ENCODE peak calls at places on chromosome 12, in five cellular contexts. One of them, this sample, is unnamed.

GRCh38 chr12:22083167-22083566 is 37.1 kb downstream of the CMAS start:
- DNase-seq in heart left ventricle: no peak
- DNase-seq in uterus: no peak
- DNase-seq in HCT116: peak; percentile 12
- DNase-seq in A549: peak; percentile 36
- DNase-seq in this sample: peak; percentile 59

GRCh38 chr12:18045446-18046001 is 44.5 kb downstream of the RERGL start:
- DNase-seq in HCT116: no peak
- DNase-seq in heart left ventricle: no peak
- DNase-seq in uterus: no peak
- DNase-seq in A549: no peak
- DNase-seq in this sample: no peak

GRCh38 chr12:63323942-63324341 is 172.9 kb upstream of the AVPR1A start:
- DNase-seq in heart left ventricle: no peak
- DNase-seq in HCT116: no peak
- DNase-seq in uterus: no peak
- DNase-seq in A549: no peak
- DNase-seq in this sample: no peak

GRCh38 chr12:66262737-66263136 is 39.6 kb upstream of the HELB start:
- DNase-seq in HCT116: no peak
- DNase-seq in A549: no peak
- DNase-seq in heart left ventricle: no peak
- DNase-seq in uterus: no peak
- DNase-seq in this sample: no peak

GRCh38 chr12:109358154-109358869 is 10.6 kb downstream of the MYO1H start:
- DNase-seq in A549: no peak
- DNase-seq in uterus: no peak
- DNase-seq in heart left ventricle: no peak
- DNase-seq in HCT116: no peak
- DNase-seq in this sample: peak; percentile 48

GRCh38 chr12:107731376-107731775 is 29.6 kb downstream of the PRDM4 start:
- DNase-seq in heart left ventricle: no peak
- DNase-seq in uterus: no peak
- DNase-seq in A549: no peak
- DNase-seq in HCT116: no peak
- DNase-seq in this sample: no peak

GRCh38 chr12:42921741-42922511 is 332.4 kb upstream of the PRICKLE1 start:
- DNase-seq in HCT116: no peak
- DNase-seq in heart left ventricle: no peak
- DNase-seq in uterus: no peak
- DNase-seq in A549: peak; percentile 18
- DNase-seq in this sample: no peak

GRCh38 chr12:5022465-5023061 is 21.1 kb upstream of the KCNA5 start:
- DNase-seq in HCT116: peak; percentile 29
- DNase-seq in A549: peak; percentile 57
- DNase-seq in uterus: no peak
- DNase-seq in heart left ventricle: no peak
- DNase-seq in this sample: peak; percentile 40

GRCh38 chr12:130115646-130116045 is 46.6 kb upstream of the FZD10 start:
- DNase-seq in uterus: no peak
- DNase-seq in heart left ventricle: no peak
- DNase-seq in A549: no peak
- DNase-seq in HCT116: no peak
- DNase-seq in this sample: no peak

DNA sequence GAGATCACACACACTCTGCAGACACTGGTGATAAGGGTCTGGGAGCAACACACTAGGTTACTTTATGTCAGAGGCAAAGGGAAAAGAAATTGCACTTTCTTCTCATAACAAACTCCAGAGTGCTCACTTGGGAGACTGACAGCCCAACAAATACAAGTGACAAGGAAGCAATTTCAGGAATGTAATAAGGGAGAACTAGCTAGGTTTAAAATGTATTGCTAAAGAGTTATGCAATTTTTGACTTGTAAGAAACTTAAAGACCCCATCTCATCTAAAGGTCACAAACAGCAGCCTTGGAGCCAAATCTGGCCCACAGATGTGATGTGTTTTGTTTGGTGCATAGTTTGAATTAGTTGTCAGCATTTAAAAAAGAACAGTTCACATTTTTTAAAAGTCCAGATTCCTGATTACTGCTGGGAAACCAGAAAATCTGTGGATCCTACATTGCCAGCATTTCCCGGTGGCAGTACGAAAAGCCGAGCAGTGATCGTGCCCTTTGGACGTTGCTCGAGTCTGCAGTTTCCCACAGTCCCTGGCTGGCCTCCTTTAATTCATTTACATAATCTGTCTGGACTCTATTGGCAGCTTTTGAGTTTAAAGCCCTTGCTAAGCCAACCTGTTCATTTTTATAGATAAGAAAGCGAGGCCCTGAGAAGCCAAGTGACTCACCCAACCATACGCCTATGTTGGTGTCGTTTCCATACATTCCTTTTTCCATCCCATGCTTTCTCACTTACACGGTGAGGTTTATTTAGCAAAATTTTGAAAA is 42.0 kb upstream of the ETV6 start:
- DNase-seq in A549: no peak
- DNase-seq in HCT116: no peak
- DNase-seq in uterus: no peak
- DNase-seq in heart left ventricle: no peak
- DNase-seq in this sample: no peak
- TF ChIP-seq POLR2A in A549: no peak
- TF ChIP-seq POLR2A in HCT116: no peak
- TF ChIP-seq POLR2A in uterus: no peak
- TF ChIP-seq POLR2A in heart left ventricle: no peak
- TF ChIP-seq POLR2A in this sample: no peak

DNA sequence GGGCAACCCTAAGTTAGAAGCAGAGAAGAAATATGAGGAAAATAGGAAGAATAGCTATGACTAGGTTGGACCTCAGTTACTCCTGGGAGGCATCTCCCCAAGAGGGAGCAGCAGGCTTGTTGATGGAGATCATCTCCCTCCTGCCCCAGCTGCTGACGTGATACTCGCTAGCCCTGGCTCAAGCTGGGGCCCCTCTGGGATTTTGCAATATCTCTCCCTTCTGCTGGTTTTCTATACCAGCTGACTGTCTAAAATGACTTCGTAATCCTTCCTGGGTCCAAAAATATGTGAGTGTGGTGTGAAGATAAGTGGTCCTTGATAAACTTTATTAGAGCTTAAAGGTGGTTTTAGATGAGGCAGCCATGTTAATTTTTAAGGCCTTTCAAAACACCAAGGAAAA is 4.5 kb upstream of the HECTD4 start:
- DNase-seq in heart left ventricle: no peak
- DNase-seq in A549: no peak
- DNase-seq in HCT116: no peak
- DNase-seq in uterus: peak; percentile 29
- DNase-seq in this sample: peak; percentile 84
- TF ChIP-seq POLR2A in heart left ventricle: no peak
- TF ChIP-seq POLR2A in A549: no peak
- TF ChIP-seq POLR2A in HCT116: no peak
- TF ChIP-seq POLR2A in uterus: no peak
- TF ChIP-seq POLR2A in this sample: no peak

DNA sequence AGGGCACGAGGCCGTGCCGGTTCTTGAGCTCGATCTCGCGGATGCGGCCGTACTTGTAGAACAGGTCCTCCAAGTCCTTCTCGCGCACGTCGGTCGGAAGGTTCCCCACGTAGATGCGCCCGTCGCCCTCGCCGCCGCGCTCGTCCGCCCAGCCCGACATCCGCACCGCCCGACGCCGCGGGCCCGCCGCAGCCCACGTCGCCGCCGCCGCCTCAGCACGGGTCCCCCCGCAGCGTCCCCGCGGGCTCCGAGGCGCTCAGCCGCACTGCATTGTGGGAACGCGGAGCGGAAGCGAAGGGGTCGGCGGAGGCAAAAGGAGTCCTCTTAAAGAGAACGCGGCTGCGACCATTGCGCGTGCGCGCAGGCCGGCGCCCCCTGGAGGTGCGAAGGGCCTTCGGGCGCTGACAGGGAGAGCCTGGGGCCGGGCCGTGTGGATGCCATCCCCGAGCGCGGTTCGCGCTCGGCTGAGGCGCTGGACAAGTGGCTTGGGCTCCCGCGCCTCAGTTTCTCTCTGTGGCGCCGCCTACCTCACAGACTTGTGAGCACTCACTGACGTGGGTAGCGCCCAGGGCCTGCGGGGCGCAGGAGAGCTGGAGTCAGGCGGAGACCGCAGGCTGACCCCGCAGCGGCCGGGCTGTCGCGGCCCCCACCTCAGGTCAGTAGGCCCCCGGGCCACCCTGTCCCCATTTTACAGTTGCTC is at the start of gene SRSF9:
- DNase-seq in heart left ventricle: peak; percentile 99
- DNase-seq in HCT116: peak; percentile 95
- DNase-seq in uterus: peak; percentile 95
- DNase-seq in A549: peak; percentile 98
- DNase-seq in this sample: peak; percentile 99
- TF ChIP-seq POLR2A in heart left ventricle: no peak
- TF ChIP-seq POLR2A in HCT116: peak; percentile 47
- TF ChIP-seq POLR2A in uterus: peak; percentile 44
- TF ChIP-seq POLR2A in A549: peak; percentile 88
- TF ChIP-seq POLR2A in this sample: peak; percentile 92

GRCh38 chr12:120462099-120462640 is 7.4 kb downstream of the SRSF9 start:
- DNase-seq in heart left ventricle: no peak
- DNase-seq in uterus: no peak
- DNase-seq in HCT116: no peak
- DNase-seq in A549: no peak
- DNase-seq in this sample: no peak
- TF ChIP-seq POLR2A in heart left ventricle: no peak
- TF ChIP-seq POLR2A in uterus: no peak
- TF ChIP-seq POLR2A in HCT116: no peak
- TF ChIP-seq POLR2A in A549: no peak
- TF ChIP-seq POLR2A in this sample: no peak

DNA sequence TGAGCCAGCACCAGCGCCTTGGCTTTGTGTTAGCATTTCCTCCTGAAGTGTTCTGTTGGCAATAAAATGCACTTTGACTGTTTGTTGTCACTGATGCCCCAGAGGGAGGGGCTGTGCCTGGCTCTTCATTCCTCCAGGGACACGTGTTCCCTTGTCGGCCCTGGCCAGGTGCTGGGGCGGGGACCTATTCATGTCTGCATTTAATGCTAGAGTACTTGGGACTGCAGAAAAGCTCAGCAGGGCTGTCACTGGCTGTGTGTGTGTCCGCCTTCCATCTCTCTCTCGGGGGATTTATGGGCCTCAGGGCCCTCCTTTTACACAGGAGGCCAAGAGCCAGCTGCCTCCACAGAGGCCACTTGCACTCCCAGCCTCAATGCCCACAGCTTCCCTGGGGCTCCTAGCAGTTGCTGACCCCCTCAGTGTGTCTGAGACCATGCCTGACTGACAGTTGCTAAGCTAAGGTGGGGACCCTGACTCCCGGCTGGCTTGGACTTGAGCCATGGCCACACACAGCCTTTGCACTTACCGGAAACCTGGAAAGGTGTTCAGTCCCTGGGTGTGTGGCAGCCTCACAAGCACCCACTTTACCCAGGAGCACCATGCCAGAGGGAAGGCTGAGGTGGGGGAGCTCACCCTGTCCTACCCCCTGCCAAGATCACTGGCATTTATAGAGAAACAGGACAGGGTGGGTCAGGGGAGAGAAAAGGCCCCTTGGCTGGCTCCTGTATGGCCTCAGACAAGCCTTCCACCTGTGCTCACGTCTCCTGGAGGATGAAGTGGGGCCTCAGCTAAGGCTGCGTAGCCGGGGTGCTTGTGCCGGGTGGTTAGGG is 27.8 kb downstream of the HIP1R start:
- DNase-seq in uterus: no peak
- DNase-seq in A549: no peak
- DNase-seq in HCT116: no peak
- DNase-seq in heart left ventricle: peak; percentile 53
- DNase-seq in this sample: no peak
- TF ChIP-seq POLR2A in uterus: no peak
- TF ChIP-seq POLR2A in A549: no peak
- TF ChIP-seq POLR2A in HCT116: no peak
- TF ChIP-seq POLR2A in heart left ventricle: no peak
- TF ChIP-seq POLR2A in this sample: no peak

DNA sequence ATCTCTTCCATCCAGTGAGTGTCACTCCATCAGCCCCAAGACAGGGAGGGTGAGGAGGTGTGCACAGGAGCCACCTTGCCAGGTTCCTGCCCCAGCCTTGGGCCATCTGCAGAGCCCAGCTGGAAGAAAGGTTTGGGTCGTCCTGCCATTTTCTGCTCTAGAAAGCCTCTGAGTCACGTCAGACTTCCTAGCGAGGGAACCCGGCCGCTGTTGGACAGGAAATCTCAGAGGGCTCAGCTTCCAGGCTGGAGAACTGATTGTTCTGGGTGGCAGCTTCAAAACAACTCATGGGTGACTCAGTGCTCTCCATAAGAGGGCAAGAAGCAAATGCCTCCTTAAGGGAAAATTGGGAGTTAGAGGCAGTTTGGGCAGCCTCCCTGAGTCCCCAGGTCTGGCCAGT is 16.6 kb downstream of the HIP1R start:
- DNase-seq in A549: no peak
- DNase-seq in uterus: no peak
- DNase-seq in HCT116: no peak
- DNase-seq in heart left ventricle: no peak
- DNase-seq in this sample: no peak
- TF ChIP-seq POLR2A in A549: no peak
- TF ChIP-seq POLR2A in uterus: no peak
- TF ChIP-seq POLR2A in HCT116: no peak
- TF ChIP-seq POLR2A in heart left ventricle: no peak
- TF ChIP-seq POLR2A in this sample: no peak

DNA sequence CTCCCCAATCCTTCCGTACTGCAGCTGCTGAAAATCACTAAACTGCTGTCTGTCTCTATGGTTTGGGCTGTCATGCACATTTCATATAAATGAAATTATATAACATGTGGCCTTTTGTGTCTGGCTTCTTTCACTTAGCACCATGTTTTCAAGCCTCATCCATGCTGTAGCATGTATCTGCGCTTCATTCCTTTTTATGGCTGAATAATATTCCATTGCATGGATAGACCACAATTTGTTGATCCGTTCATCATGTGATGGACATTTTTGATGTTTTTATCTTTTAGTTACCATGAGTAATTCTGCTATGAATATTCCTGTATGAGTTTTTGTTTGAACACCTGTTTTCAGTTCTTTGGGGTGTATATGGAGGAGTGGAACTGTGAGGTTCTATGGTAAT is 32.6 kb upstream of the MED13L start:
- DNase-seq in A549: no peak
- DNase-seq in uterus: no peak
- DNase-seq in heart left ventricle: no peak
- DNase-seq in HCT116: no peak
- DNase-seq in this sample: no peak
- TF ChIP-seq POLR2A in A549: no peak
- TF ChIP-seq POLR2A in uterus: no peak
- TF ChIP-seq POLR2A in heart left ventricle: no peak
- TF ChIP-seq POLR2A in HCT116: no peak
- TF ChIP-seq POLR2A in this sample: no peak

This sample was measured in NB4.